ENCODE peak calls at places on chromosomes 5 and 9, in eight cellular contexts. I, X, E, Y, V, F, M and B are unnamed samples.

GRCh38 chr9:24413651-24414050 is 132.0 kb downstream of the IZUMO3 start:
- DNase-seq in I (no peak), X (no peak), E (no peak), Y (no peak), V (peak; percentile 51), F (no peak), M (no peak), B (no peak)

GRCh38 chr5:10719965-10720364 is 41.1 kb downstream of the DAP start:
- DNase-seq in I (no peak), X (no peak), E (peak; percentile 99), Y (no peak), V (peak; percentile 96), F (no peak), M (no peak), B (no peak)

GRCh38 chr5:73552642-73553041 is 12.8 kb downstream of the ANKRA2 start:
- DNase-seq in I (no peak), X (no peak), E (no peak), Y (no peak), V (no peak), F (no peak), M (no peak), B (no peak)

GRCh38 chr5:159316519-159317383 is 13.5 kb downstream of the IL12B start:
- DNase-seq in I (no peak), X (peak; percentile 30), E (peak; percentile 67), Y (no peak), V (peak; percentile 57), F (peak; percentile 19), M (no peak), B (peak; percentile 53)

GRCh38 chr5:175590471-175590881 is 67.4 kb upstream of the HRH2 start:
- DNase-seq in I (no peak), X (no peak), E (peak; percentile 25), Y (no peak), V (peak; percentile 95), F (no peak), M (no peak), B (no peak)

GRCh38 chr9:21967707-21968106 is 26.5 kb downstream of the CDKN2A start:
- DNase-seq in I (no peak), X (no peak), E (no peak), Y (no peak), V (no peak), F (no peak), M (no peak), B (no peak)

GRCh38 chr9:134591573-134591981 is 50.0 kb upstream of the COL5A1 start:
- DNase-seq in I (no peak), X (no peak), E (no peak), Y (no peak), V (peak; percentile 55), F (no peak), M (no peak), B (no peak)

GRCh38 chr9:113160571-113160970 is 9.8 kb downstream of the SLC31A2 start:
- DNase-seq in I (no peak), X (no peak), E (no peak), Y (no peak), V (no peak), F (no peak), M (no peak), B (no peak)

GRCh38 chr5:174727794-174728662 is 3.6 kb downstream of the MSX2 start:
- DNase-seq in I (no peak), X (no peak), E (no peak), Y (no peak), V (no peak), F (no peak), M (no peak), B (no peak)

GRCh38 chr9:38022995-38023394 is 46.0 kb downstream of the SHB start:
- DNase-seq in I (peak; percentile 65), X (no peak), E (no peak), Y (no peak), V (no peak), F (no peak), M (no peak), B (no peak)

GRCh38 chr9:89312154-89312616 is 1.2 kb downstream of the CKS2 start:
- DNase-seq in I (no peak), X (peak; percentile 36), E (no peak), Y (no peak), V (no peak), F (no peak), M (no peak), B (no peak)

GRCh38 chr5:31827862-31828261 is 188.9 kb downstream of the PDZD2 start:
- DNase-seq in I (no peak), X (no peak), E (peak; percentile 68), Y (no peak), V (peak; percentile 76), F (no peak), M (no peak), B (no peak)

GRCh38 chr9:14372437-14373318 is 58.7 kb upstream of the NFIB start:
- DNase-seq in I (no peak), X (no peak), E (peak; percentile 69), Y (peak; percentile 76), V (peak; percentile 84), F (peak; percentile 73), M (no peak), B (peak; percentile 17)

GRCh38 chr5:56358703-56359428 is 125.7 kb upstream of the ANKRD55 start:
- DNase-seq in I (peak; percentile 64), X (no peak), E (peak; percentile 12), Y (peak; percentile 64), V (peak; percentile 58), F (peak; percentile 26), M (no peak), B (no peak)

GRCh38 chr5:88689662-88690351 is 193.2 kb downstream of the MEF2C start:
- DNase-seq in I (no peak), X (no peak), E (no peak), Y (no peak), V (peak; percentile 77), F (no peak), M (no peak), B (no peak)

GRCh38 chr9:7340451-7340850 is 459.1 kb downstream of the DMAC1 start:
- DNase-seq in I (no peak), X (no peak), E (no peak), Y (no peak), V (no peak), F (no peak), M (no peak), B (no peak)

GRCh38 chr9:37761511-37761910 is 7.9 kb downstream of the TRMT10B start:
- DNase-seq in I (no peak), X (no peak), E (peak; percentile 88), Y (no peak), V (peak; percentile 85), F (no peak), M (no peak), B (no peak)

GRCh38 chr9:91777437-91777836 is 172.6 kb downstream of the ROR2 start:
- DNase-seq in I (no peak), X (peak; percentile 11), E (peak; percentile 80), Y (no peak), V (peak; percentile 78), F (no peak), M (no peak), B (no peak)

GRCh38 chr5:31967461-31967860 is 206.7 kb downstream of the GOLPH3 start:
- DNase-seq in I (no peak), X (no peak), E (no peak), Y (no peak), V (no peak), F (no peak), M (no peak), B (no peak)

GRCh38 chr5:65117525-65117924 is 348.8 kb downstream of the CWC27 start:
- DNase-seq in I (no peak), X (no peak), E (no peak), Y (no peak), V (no peak), F (no peak), M (no peak), B (no peak)

GRCh38 chr5:135559342-135559741 is 19.4 kb downstream of the CXCL14 start:
- DNase-seq in I (no peak), X (no peak), E (peak; percentile 10), Y (no peak), V (no peak), F (no peak), M (no peak), B (no peak)

GRCh38 chr5:117690603-117691002 is 1116.0 kb upstream of the SEMA6A start:
- DNase-seq in I (no peak), X (no peak), E (no peak), Y (no peak), V (no peak), F (no peak), M (no peak), B (no peak)

GRCh38 chr9:74770508-74771261 is 117.0 kb downstream of the TRPM6 start:
- DNase-seq in I (peak; percentile 41), X (no peak), E (no peak), Y (no peak), V (no peak), F (no peak), M (no peak), B (peak; percentile 11)

GRCh38 chr5:40680741-40681350 is 1.1 kb downstream of the PTGER4 start:
- DNase-seq in I (peak; percentile 46), X (peak; percentile 60), E (no peak), Y (peak; percentile 28), V (no peak), F (no peak), M (peak; percentile 27), B (peak; percentile 37)

GRCh38 chr5:136011427-136012001 is 17.3 kb upstream of the TGFBI start:
- DNase-seq in I (no peak), X (no peak), E (peak; percentile 85), Y (no peak), V (peak; percentile 94), F (no peak), M (no peak), B (no peak)

GRCh38 chr9:85702881-85703280 is 38.9 kb downstream of the AGTPBP1 start:
- DNase-seq in I (no peak), X (no peak), E (no peak), Y (no peak), V (no peak), F (no peak), M (no peak), B (no peak)
- H3K27ac ChIP-seq in I (no peak overlapping the region), X (no peak overlapping the region), E (no peak overlapping the region), Y (no peak overlapping the region), V (no peak overlapping the region), F (no peak overlapping the region), M (no peak overlapping the region), B (no peak overlapping the region)

GRCh38 chr5:103031607-103032006 is 88.3 kb downstream of the GIN1 start:
- DNase-seq in I (no peak), X (no peak), E (no peak), Y (no peak), V (no peak), F (no peak), M (no peak), B (no peak)
- TF ChIP-seq CTCF in I (no peak), X (no peak), E (peak; percentile 41), Y (no peak), V (peak; percentile 27), F (peak; percentile 15), M (no peak), B (peak; percentile 5)

GRCh38 chr5:177598477-177598876 is 1.5 kb upstream of the B4GALT7 start:
- DNase-seq in I (no peak), X (no peak), E (no peak), Y (no peak), V (peak; percentile 18), F (no peak), M (no peak), B (no peak)
- H3K4me3 ChIP-seq in I (no peak overlapping the region), X (no peak overlapping the region), E (no peak overlapping the region), Y (no peak overlapping the region), V (no peak overlapping the region), F (no peak overlapping the region), M (no peak overlapping the region), B (no peak overlapping the region)

DNA sequence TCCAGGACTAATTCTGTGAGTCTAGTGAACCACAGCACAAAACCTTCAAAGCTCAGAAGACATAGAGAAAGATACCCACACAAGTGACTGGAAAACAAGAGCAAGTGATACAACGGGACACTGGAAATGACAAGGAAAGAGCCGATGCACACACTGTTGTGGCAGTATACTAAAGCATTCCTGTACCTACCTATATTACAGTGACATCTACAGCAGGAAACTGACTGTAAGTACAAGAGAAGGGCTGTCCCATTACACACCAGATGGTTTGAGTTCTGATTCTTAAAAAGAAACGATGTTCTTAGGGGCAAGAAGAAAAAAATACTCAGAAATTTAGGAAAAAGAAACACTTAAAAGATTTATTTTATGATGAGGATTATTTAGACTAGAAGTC is 18.5 kb downstream of the TMEM245 start:
- DNase-seq in I (no peak), X (no peak), E (no peak), Y (no peak), V (no peak), F (no peak), M (no peak), B (no peak)
- H3K27ac ChIP-seq in I (peak overlapping the region; percentile 81), X (no peak overlapping the region), E (no peak overlapping the region), Y (peak overlapping the region; percentile 73), V (no peak overlapping the region), F (peak overlapping the region; percentile 63), M (peak overlapping the region; percentile 81), B (no peak overlapping the region)